ENCODE peak calls at places on chromosomes 16 and 17, in seven cellular contexts. P is A549, V is GM12865, O is left ventricle myocardium inferior, U is BJ, B is fibroblast of the aortic adventitia, Q is tibial nerve. E is an unnamed sample.

GRCh38 chr16:65309294-65309850 is 187.5 kb upstream of the CDH11 start:
- DNase-seq in Q (no peak), O (no peak), V (no peak), U (no peak), B (no peak), P (no peak), E (no peak)

GRCh38 chr17:1252203-1252608 is 18.0 kb upstream of the BHLHA9 start:
- DNase-seq in V (no peak), Q (no peak), U (no peak), B (peak; percentile 55), P (no peak), O (peak; percentile 47), E (no peak)

GRCh38 chr17:67246398-67246647 is 1.3 kb upstream of the HELZ start:
- DNase-seq in B (no peak), O (no peak), P (no peak), U (no peak), V (no peak), Q (no peak), E (no peak)

GRCh38 chr16:84845496-84846002 is 25.8 kb downstream of the CRISPLD2 start:
- DNase-seq in O (no peak), U (no peak), P (no peak), V (no peak), Q (no peak), B (no peak), E (no peak)

GRCh38 chr16:84509032-84509950 is 4.8 kb upstream of the MEAK7 start:
- DNase-seq in P (no peak), Q (no peak), O (no peak), U (no peak), B (no peak), V (peak; percentile 17), E (no peak)

GRCh38 chr16:11497329-11497805 is 89.4 kb downstream of the LITAF start:
- DNase-seq in Q (peak; percentile 72), P (peak; percentile 92), V (peak; percentile 56), B (peak; percentile 60), U (peak; percentile 17), O (peak; percentile 89), E (no peak)

GRCh38 chr17:71917715-71918114 is 203.1 kb upstream of the SOX9 start:
- DNase-seq in U (no peak), O (no peak), Q (no peak), V (no peak), P (no peak), B (no peak), E (no peak)

GRCh38 chr17:78230252-78230962 is 1.0 kb upstream of the TMEM235 start:
- DNase-seq in P (no peak), O (no peak), Q (no peak), U (no peak), B (no peak), V (no peak), E (no peak)

GRCh38 chr16:46801428-46802049 is 29.4 kb downstream of the C16orf87 start:
- DNase-seq in U (no peak), P (peak; percentile 37), Q (no peak), B (peak; percentile 41), V (no peak), O (no peak), E (no peak)

GRCh38 chr16:47196457-47196856 is 52.7 kb upstream of the NETO2 start:
- DNase-seq in U (no peak), P (no peak), V (no peak), O (no peak), B (no peak), Q (no peak), E (no peak)

DNA sequence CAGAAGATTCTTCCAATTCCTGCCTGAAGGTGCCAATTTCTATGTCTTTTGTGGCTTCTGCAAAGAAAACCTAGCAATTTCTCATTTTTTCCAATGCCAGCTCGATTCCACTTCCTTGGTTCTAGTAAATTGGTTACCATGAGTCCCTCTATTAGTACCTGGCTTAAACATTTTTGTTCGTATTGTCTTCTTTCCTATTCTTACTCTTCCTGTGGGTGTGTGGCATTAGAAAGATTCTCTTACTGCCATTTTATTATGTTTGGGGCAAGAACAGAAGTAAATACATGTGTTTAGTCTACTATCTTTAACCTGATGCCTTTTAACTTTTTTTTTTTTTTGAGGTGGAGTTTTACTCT is 20.3 kb upstream of the MAPK3 start:
- DNase-seq in B (no peak), Q (no peak), U (no peak), V (no peak), P (no peak), O (no peak), E (no peak)
- TF ChIP-seq CTCF in B (no peak), Q (no peak), U (no peak), V (no peak), P (no peak), O (no peak), E (no peak)

DNA sequence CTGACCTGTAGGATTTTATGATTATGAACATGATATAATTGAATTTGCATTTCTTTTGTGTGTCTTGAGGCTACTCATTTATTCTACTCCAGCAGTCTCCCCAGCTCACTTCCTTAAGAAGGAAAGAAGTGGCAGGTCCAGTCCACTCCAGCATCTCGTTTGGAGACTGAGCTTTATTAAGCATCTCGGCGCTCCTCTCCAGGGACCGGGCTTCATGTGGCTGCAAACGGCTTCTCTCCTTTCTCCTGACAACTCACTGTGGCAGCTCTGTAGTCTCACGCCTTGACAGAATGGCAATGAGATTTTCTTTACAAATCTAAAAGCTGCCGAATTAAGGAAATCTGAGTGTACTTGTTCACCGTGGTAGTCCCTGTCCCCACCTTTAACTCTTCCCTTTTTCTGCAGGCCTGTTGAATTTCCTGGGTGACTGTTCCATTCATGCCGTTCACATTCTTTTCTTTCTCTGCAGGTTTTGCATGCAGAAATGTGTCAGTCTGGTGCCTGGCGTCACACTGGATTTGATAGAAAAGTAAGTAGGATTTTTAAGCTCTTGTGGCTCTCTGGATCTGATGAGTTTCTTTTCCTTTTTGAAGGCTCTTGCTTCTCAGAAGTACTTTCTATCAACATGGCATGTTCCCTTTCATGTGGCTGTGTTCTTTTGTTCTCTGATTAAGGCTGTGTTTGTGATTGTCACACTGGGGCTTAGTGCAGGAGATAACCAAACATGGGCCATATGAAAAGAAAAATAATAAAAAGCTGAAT is 200.5 kb upstream of the CHMP6 start:
- DNase-seq in P (no peak), Q (no peak), V (peak; percentile 19), B (no peak), U (no peak), O (no peak), E (no peak)
- H3K4me3 ChIP-seq in P (peak overlapping the region; percentile 21), Q (no peak overlapping the region), V (no peak overlapping the region), B (no peak overlapping the region), U (no peak overlapping the region), O (no peak overlapping the region), E (no peak overlapping the region)

DNA sequence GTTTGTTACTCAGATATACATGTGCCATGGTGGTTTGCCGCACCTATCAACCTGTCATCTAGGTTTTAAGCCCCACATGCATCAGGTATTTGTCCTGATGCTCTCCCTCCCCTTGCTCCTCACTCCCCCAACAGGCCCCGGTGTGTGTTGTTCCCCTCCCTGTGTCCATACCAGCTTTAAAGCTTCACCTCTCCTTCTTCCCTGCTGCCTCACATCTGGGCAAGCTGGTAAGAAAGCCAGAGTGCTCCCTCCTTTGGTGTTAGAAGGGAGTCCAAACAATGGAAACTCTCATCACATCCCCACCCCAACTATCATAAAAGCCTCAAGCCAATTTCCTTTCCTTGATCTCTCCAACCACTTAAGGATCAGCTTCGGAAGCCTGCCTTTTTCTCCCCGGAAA is 1115.6 kb upstream of the GOT2 start:
- DNase-seq in O (no peak), B (no peak), P (no peak), V (no peak), Q (no peak), U (no peak), E (no peak)
- TF ChIP-seq CTCF in O (no peak), B (no peak), P (no peak), V (no peak), Q (no peak), U (no peak), E (no peak)

GRCh38 chr17:16551878-16552636 is 16.9 kb downstream of the ZNF287 start:
- DNase-seq in U (no peak), V (no peak), O (no peak), Q (no peak), P (peak; percentile 8), B (no peak), E (no peak)

GRCh38 chr17:16552637-16553045 is 16.4 kb downstream of the ZNF287 start:
- DNase-seq in O (no peak), U (no peak), P (peak; percentile 24), B (no peak), Q (no peak), V (no peak), E (no peak)
- H3K4me3 ChIP-seq in O (no peak overlapping the region), U (no peak overlapping the region), P (no peak overlapping the region), B (no peak overlapping the region), Q (no peak overlapping the region), V (no peak overlapping the region), E (no peak overlapping the region)

GRCh38 chr16:74034862-74035261 is 261.8 kb upstream of the PSMD7 start:
- DNase-seq in U (no peak), V (peak; percentile 10), P (peak; percentile 19), O (no peak), Q (no peak), B (peak; percentile 0), E (no peak)
- TF ChIP-seq CTCF in U (peak; percentile 40), V (peak; percentile 17), P (peak; percentile 59), O (peak; percentile 46), Q (no peak), B (no peak), E (peak; percentile 43)

GRCh38 chr17:80948091-80948960 is 43.3 kb upstream of the CHMP6 start:
- DNase-seq in P (no peak), U (no peak), O (no peak), B (no peak), Q (no peak), V (no peak), E (peak; percentile 6)
- H3K4me3 ChIP-seq in P (no peak overlapping the region), U (no peak overlapping the region), O (no peak overlapping the region), B (no peak overlapping the region), Q (no peak overlapping the region), V (no peak overlapping the region), E (no peak overlapping the region)

GRCh38 chr17:45230787-45231480 is 9.2 kb downstream of the FMNL1 start:
- DNase-seq in P (peak; percentile 72), B (peak; percentile 64), V (no peak), O (peak; percentile 77), Q (no peak), U (no peak), E (no peak)

GRCh38 chr17:45232514-45233422 is 11.1 kb downstream of the FMNL1 start:
- DNase-seq in P (peak; percentile 12), B (no peak), V (no peak), U (no peak), Q (no peak), O (no peak), E (no peak)

GRCh38 chr17:45230410-45230786 is 8.7 kb downstream of the FMNL1 start:
- DNase-seq in V (no peak), B (no peak), O (no peak), Q (no peak), P (no peak), U (no peak), E (no peak)

GRCh38 chr17:45229681-45230409 is 8.2 kb downstream of the FMNL1 start:
- DNase-seq in V (peak; percentile 63), P (no peak), Q (no peak), O (peak; percentile 54), B (no peak), U (no peak), E (peak; percentile 55)

DNA sequence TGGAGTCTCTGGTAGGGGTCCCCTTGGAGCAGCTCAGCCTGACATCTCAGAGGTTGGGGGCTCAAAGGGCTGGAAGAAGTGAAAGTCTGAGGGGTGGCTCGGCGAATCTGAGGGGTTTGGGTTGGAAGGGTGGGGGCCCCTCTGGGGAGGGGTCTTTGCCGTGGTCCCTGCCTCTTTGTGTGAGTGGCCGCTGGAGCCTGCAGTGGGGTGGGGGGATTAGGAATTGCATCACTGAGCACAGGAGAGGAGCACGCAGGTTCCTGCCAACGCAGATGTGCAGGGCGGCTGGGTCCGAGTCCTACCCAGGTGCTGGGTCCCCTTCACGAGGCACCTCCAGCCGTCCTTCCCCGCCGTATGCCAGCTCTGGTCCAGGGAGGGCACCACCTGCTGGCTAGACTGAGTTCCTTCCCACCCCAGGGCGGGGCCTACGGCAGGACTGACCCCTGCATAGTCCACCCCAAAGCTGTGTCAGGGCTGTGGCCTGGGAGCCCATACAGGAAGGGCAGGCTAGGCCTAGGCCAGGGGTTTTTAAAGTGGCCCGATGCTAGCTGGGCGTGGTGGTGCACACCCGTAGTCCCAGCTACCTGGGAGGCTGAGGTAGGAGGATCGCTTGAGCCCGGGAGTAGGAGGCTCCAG is 9.9 kb downstream of the FMNL1 start:
- DNase-seq in O (no peak), B (no peak), V (peak; percentile 46), U (no peak), P (peak; percentile 78), Q (no peak), E (no peak)
- TF ChIP-seq CTCF in O (peak; percentile 42), B (peak; percentile 31), V (peak; percentile 39), U (peak; percentile 44), P (peak; percentile 61), Q (no peak), E (peak; percentile 44)